ENCODE peak calls at places on chromosomes 5 and 9, in five cellular contexts. M is gastrocnemius medialis, J is uterus, C is coronary artery, B is NB4. N is an unnamed sample.

GRCh38 chr5:73119492-73120157 is 750 bp upstream of the TMEM171 start:
- DNase-seq in M (peak), J (no peak), B (no peak), C (no peak), N (no peak)

GRCh38 chr9:7055201-7055903 is 297.6 kb downstream of the KDM4C start:
- DNase-seq in M (no peak), C (no peak), J (no peak), B (no peak), N (no peak)

GRCh38 chr9:22206833-22207232 is 197.7 kb upstream of the CDKN2B start:
- DNase-seq in M (no peak), B (no peak), J (no peak), C (no peak), N (no peak)

GRCh38 chr5:78327761-78328510 is 32.5 kb upstream of the SCAMP1 start:
- DNase-seq in B (no peak), C (no peak), J (no peak), M (no peak), N (no peak)

GRCh38 chr9:17398351-17398750 is 180.5 kb upstream of the SH3GL2 start:
- DNase-seq in J (no peak), M (no peak), B (no peak), C (no peak), N (no peak)

GRCh38 chr5:103849934-103850333 is 287.3 kb upstream of the NUDT12 start:
- DNase-seq in C (no peak), M (no peak), J (no peak), B (no peak), N (peak)

GRCh38 chr9:133826289-133827085 is 88.3 kb upstream of the SARDH start:
- DNase-seq in C (no peak), J (no peak), M (no peak), B (no peak), N (peak)

GRCh38 chr5:176650354-176650884 is 3.1 kb downstream of the TSPAN17 start:
- DNase-seq in J (no peak), B (no peak), M (no peak), C (no peak), N (no peak)

GRCh38 chr5:34627794-34628193 is 28.3 kb upstream of the RAI14 start:
- DNase-seq in C (no peak), J (no peak), M (no peak), B (no peak), N (peak)

GRCh38 chr5:171496431-171496830 is 77.0 kb downstream of the FGF18 start:
- DNase-seq in B (no peak), C (no peak), M (peak), J (no peak), N (no peak)

GRCh38 chr9:4686584-4686983 is 7.2 kb downstream of the CDC37L1 start:
- DNase-seq in C (no peak), M (no peak), J (no peak), B (no peak), N (no peak)

GRCh38 chr5:172953776-172954189 is 5.4 kb upstream of the RPL26L1 start:
- DNase-seq in C (no peak), B (no peak), J (no peak), M (no peak), N (peak)

GRCh38 chr9:116243708-116244107 is 90.1 kb downstream of the PAPPA start:
- DNase-seq in M (no peak), B (no peak), C (no peak), J (no peak), N (no peak)

GRCh38 chr5:44952376-44952775 is 143.6 kb downstream of the MRPS30 start:
- DNase-seq in C (no peak), J (no peak), M (no peak), B (peak), N (peak)

GRCh38 chr9:32742296-32742695 is 41.0 kb upstream of the TMEM215 start:
- DNase-seq in B (no peak), C (no peak), J (no peak), M (no peak), N (no peak)

GRCh38 chr9:136316896-136317676 is 10.3 kb upstream of the GPSM1 start:
- DNase-seq in B (no peak), M (no peak), C (no peak), J (no peak), N (no peak)

GRCh38 chr5:143174714-143175398 is 228.6 kb downstream of the NR3C1 start:
- DNase-seq in J (no peak), C (no peak), B (no peak), M (no peak), N (no peak)

GRCh38 chr5:94508421-94509148 is 109.8 kb downstream of the KIAA0825 start:
- DNase-seq in C (no peak), M (no peak), J (no peak), B (no peak), N (no peak)

DNA sequence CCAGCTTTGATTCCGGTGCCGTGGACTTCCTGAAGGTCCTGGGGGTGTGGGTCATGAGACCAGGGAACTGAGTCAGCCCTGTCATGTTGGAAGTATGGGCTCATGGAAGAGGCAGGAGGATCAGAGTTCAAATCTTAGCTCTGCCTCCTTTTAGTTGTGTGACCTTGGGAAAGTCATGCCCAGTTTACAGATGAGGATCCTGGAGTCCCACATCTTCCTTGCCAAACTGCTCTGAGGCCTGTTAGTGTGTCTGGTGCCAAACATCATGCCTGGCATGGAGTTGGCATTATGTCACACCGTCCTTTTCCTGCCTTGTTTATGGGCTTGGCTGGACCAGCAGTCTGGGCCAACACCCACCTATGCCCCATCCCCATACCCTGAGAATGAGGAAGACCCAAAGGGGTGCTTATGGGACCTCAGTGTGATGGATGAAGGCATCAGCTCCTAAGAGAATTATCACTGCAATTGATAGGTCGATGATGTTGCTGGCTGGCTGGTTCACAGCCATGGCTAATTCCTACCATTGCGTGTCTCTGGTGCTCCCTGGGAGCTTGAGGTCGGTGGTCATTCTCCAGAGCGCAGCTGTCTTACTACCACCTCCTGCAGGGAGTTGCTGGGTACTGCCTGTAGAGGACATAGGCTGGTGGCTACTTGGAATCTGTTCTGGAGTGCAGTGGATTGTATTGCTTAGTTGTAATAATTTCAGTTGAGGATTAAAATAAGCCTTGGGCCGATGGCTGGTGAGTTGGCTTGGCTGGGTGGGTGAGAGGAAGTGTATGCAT is 140.5 kb upstream of the PITX1 start:
- DNase-seq in M (no peak), C (no peak), B (peak), J (no peak), N (no peak)
- TF ChIP-seq CTCF in M (no peak), C (no peak), B (peak), J (no peak), N (no peak)

GRCh38 chr9:129617167-129617566 is 3.7 kb downstream of the C9orf50 start:
- DNase-seq in B (no peak), J (no peak), C (no peak), M (no peak), N (peak)

GRCh38 chr9:129623331-129623730 is 2.4 kb upstream of the C9orf50 start:
- DNase-seq in C (no peak), M (no peak), J (no peak), B (peak), N (no peak)

GRCh38 chr9:129620669-129621295 is at the start of gene C9orf50:
- DNase-seq in J (no peak), B (no peak), C (no peak), M (no peak), N (no peak)

GRCh38 chr9:129624168-129624759 is 1.7 kb upstream of the NTMT1 start:
- DNase-seq in B (peak), C (no peak), J (no peak), M (no peak), N (peak)

GRCh38 chr9:129619787-129620668 is 873 bp downstream of the C9orf50 start:
- DNase-seq in B (peak), J (no peak), C (no peak), M (no peak), N (no peak)
- TF ChIP-seq CTCF in B (peak), J (peak), C (no peak), M (no peak), N (peak)

DNA sequence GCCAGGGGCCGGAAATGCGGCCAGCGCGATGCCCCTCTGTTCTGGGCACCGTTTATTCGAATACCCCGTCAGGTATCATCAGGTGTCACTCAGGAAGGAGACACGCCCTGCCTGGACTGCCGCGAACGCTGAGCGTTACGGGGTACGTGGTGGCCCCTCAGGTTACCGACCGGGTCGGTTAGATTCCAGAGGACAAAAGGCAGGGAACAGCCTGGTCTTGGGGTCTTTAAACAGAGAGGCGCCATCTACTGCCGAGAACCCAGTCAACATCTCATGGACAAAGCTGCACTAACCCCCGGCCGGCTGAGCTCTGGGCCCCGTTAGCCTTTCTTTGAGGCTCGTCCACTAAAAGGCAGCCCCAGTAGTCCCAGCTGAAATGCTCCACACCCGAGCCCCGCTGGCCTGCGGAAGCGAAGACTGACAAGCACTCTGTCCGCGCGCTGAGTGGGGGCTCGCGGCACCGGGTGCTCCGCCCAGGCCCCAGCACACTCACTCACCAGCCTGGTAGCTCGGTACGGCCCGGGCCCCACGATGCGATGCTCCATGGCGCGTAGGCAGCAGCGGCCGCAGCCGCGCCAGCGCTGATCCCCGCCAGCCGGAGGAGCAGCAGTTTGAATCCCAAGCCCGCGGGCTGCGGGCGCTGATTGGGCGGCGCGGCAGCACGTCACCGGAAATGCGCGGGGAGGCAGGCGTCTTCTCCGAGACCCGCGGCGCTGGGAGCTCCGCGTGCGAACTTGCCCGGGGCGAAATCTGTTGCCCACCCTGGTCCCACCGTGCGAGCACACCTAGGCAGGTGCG is at the start of gene DEPDC1B:
- DNase-seq in J (peak), M (peak), C (peak), B (peak), N (peak)
- TF ChIP-seq CTCF in J (peak), M (no peak), C (no peak), B (peak), N (no peak)

DNA sequence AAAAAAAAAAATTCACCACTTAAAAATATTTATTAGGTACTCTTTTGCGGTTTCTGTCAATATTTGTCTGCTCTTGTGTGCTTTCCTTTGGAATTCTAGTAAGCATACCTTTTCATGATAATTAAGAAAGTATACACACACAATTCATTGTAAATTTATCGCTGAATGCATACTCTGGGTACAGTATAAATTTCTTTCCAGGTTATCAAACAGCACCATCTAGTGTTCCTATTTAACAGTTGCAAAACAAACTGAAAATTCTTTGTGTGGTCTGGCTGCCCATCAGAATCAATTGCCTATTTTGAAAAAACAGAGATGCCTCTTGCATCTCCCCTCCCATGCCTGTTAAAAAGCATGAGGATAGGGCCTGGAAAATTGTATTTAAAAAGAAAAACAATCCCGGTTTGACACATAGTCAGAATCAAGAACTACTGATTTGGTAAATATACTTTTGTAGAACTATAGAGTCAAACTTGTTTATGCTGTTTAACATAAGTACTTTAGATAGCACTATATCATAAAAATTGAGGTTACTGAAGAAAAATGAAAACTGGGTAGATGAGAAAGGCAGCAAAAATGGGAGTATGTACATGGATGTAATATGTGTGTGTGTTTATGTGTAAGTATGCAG is 16.2 kb downstream of the PGGT1B start:
- DNase-seq in C (no peak), J (no peak), M (no peak), B (peak), N (peak)
- TF ChIP-seq CTCF in C (peak), J (peak), M (peak), B (no peak), N (peak)

DNA sequence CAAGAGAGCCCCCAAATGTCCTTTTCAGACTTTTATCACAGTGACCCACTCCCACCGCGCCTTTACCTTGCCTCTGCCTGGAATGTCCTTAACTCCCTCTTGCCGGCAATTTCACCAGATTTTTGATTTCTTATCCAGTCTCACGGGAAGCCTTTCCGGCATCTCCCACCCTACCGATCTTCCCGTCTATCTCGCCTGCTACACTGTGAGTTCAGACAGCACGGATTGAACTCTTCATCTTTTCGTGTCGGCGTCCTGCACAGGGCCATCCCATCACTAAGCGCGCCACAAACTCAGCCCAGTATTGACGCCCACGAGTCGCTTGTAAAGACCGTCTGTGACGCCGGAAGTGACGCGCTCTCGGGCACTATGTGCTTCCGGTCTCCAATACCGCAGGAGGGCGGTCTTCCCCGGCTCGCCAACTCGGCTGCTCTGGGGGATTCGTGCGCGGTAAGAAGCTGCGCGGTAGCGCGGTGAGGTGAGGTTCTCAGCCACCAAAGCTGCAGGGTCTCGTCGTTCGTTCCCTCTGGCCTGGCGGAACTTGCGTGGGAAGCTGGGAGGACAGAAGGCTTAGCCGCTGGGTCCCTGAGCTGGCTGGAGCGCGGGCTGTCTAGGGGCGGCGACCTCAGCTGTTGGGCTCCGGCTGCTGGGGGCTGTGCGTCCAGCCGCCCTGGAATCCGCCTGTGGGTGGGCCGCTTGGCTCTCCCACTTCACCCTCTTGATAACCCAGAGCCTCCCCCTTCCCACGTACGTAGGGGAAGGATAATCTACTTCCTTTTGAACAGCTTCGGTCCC is at the start of gene ZCCHC9:
- DNase-seq in M (peak), J (peak), C (peak), B (peak), N (peak)
- TF ChIP-seq CTCF in M (peak), J (peak), C (no peak), B (no peak), N (no peak)

N was measured in foreskin fibroblast.